ENCODE peak calls at places on chromosomes 12 and 14, in eight cellular contexts. One of them, this sample, is unnamed.

GRCh38 chr12:2299207-2299606 is 246.4 kb downstream of the CACNA1C start:
- DNase-seq in GM23248: no peak
- DNase-seq in endothelial cell: no peak
- DNase-seq in HS-5: no peak
- DNase-seq in ovary: no peak
- DNase-seq in stimulated activated CD8-positive, alpha-beta memory T cell treated with anti-CD3 and anti-CD28 coated beads, Interleukin-12 subunit alpha, Interleukin-12 subunit beta, amount 100 ng/mL, for 1 hour: no peak
- DNase-seq in NCI-H345: peak; percentile 68
- DNase-seq in NCI-H2107: no peak
- DNase-seq in this sample: no peak

GRCh38 chr14:100838493-100839440 is 12.8 kb downstream of the MEG3 start:
- DNase-seq in HS-5: no peak
- DNase-seq in NCI-H345: no peak
- DNase-seq in NCI-H2107: no peak
- DNase-seq in GM23248: peak; percentile 46
- DNase-seq in ovary: no peak
- DNase-seq in endothelial cell: no peak
- DNase-seq in stimulated activated CD8-positive, alpha-beta memory T cell treated with anti-CD3 and anti-CD28 coated beads, Interleukin-12 subunit alpha, Interleukin-12 subunit beta, amount 100 ng/mL, for 1 hour: no peak
- DNase-seq in this sample: no peak

GRCh38 chr14:96905825-96906224 is 108.6 kb downstream of the VRK1 start:
- DNase-seq in NCI-H345: no peak
- DNase-seq in ovary: no peak
- DNase-seq in GM23248: no peak
- DNase-seq in HS-5: no peak
- DNase-seq in stimulated activated CD8-positive, alpha-beta memory T cell treated with anti-CD3 and anti-CD28 coated beads, Interleukin-12 subunit alpha, Interleukin-12 subunit beta, amount 100 ng/mL, for 1 hour: no peak
- DNase-seq in NCI-H2107: no peak
- DNase-seq in endothelial cell: no peak
- DNase-seq in this sample: no peak

GRCh38 chr12:109726511-109727038 is 12.9 kb downstream of the FAM222A start:
- DNase-seq in GM23248: no peak
- DNase-seq in ovary: peak; percentile 24
- DNase-seq in stimulated activated CD8-positive, alpha-beta memory T cell treated with anti-CD3 and anti-CD28 coated beads, Interleukin-12 subunit alpha, Interleukin-12 subunit beta, amount 100 ng/mL, for 1 hour: no peak
- DNase-seq in endothelial cell: no peak
- DNase-seq in NCI-H345: no peak
- DNase-seq in HS-5: no peak
- DNase-seq in NCI-H2107: no peak
- DNase-seq in this sample: no peak

GRCh38 chr12:104764225-104765073 is 193.6 kb downstream of the SLC41A2 start:
- DNase-seq in ovary: no peak
- DNase-seq in HS-5: no peak
- DNase-seq in GM23248: no peak
- DNase-seq in stimulated activated CD8-positive, alpha-beta memory T cell treated with anti-CD3 and anti-CD28 coated beads, Interleukin-12 subunit alpha, Interleukin-12 subunit beta, amount 100 ng/mL, for 1 hour: no peak
- DNase-seq in endothelial cell: no peak
- DNase-seq in NCI-H345: no peak
- DNase-seq in NCI-H2107: no peak
- DNase-seq in this sample: no peak

GRCh38 chr14:68278568-68279436 is 459.2 kb downstream of the RAD51B start:
- DNase-seq in HS-5: no peak
- DNase-seq in NCI-H2107: no peak
- DNase-seq in NCI-H345: no peak
- DNase-seq in stimulated activated CD8-positive, alpha-beta memory T cell treated with anti-CD3 and anti-CD28 coated beads, Interleukin-12 subunit alpha, Interleukin-12 subunit beta, amount 100 ng/mL, for 1 hour: no peak
- DNase-seq in GM23248: peak; percentile 70
- DNase-seq in ovary: no peak
- DNase-seq in endothelial cell: no peak
- DNase-seq in this sample: no peak

GRCh38 chr14:102645746-102646440 is 53.4 kb downstream of the RCOR1 start:
- DNase-seq in GM23248: peak; percentile 38
- DNase-seq in stimulated activated CD8-positive, alpha-beta memory T cell treated with anti-CD3 and anti-CD28 coated beads, Interleukin-12 subunit alpha, Interleukin-12 subunit beta, amount 100 ng/mL, for 1 hour: no peak
- DNase-seq in endothelial cell: no peak
- DNase-seq in ovary: no peak
- DNase-seq in NCI-H345: no peak
- DNase-seq in NCI-H2107: no peak
- DNase-seq in HS-5: no peak
- DNase-seq in this sample: no peak

GRCh38 chr14:22545842-22546721 is 42.9 kb downstream of the DAD1 start:
- DNase-seq in endothelial cell: peak; percentile 34
- DNase-seq in HS-5: no peak
- DNase-seq in NCI-H2107: no peak
- DNase-seq in stimulated activated CD8-positive, alpha-beta memory T cell treated with anti-CD3 and anti-CD28 coated beads, Interleukin-12 subunit alpha, Interleukin-12 subunit beta, amount 100 ng/mL, for 1 hour: no peak
- DNase-seq in ovary: no peak
- DNase-seq in NCI-H345: no peak
- DNase-seq in GM23248: peak; percentile 91
- DNase-seq in this sample: no peak

GRCh38 chr12:67909681-67910080 is 79.6 kb upstream of the IFNG-AS1 start:
- DNase-seq in GM23248: peak; percentile 48
- DNase-seq in HS-5: peak; percentile 4
- DNase-seq in NCI-H345: no peak
- DNase-seq in endothelial cell: no peak
- DNase-seq in ovary: no peak
- DNase-seq in stimulated activated CD8-positive, alpha-beta memory T cell treated with anti-CD3 and anti-CD28 coated beads, Interleukin-12 subunit alpha, Interleukin-12 subunit beta, amount 100 ng/mL, for 1 hour: no peak
- DNase-seq in NCI-H2107: no peak
- DNase-seq in this sample: no peak

GRCh38 chr12:118430516-118430915 is 54.2 kb downstream of the SUDS3 start:
- DNase-seq in HS-5: no peak
- DNase-seq in GM23248: peak; percentile 9
- DNase-seq in NCI-H345: no peak
- DNase-seq in stimulated activated CD8-positive, alpha-beta memory T cell treated with anti-CD3 and anti-CD28 coated beads, Interleukin-12 subunit alpha, Interleukin-12 subunit beta, amount 100 ng/mL, for 1 hour: no peak
- DNase-seq in endothelial cell: no peak
- DNase-seq in ovary: no peak
- DNase-seq in NCI-H2107: no peak
- DNase-seq in this sample: no peak

GRCh38 chr12:99455350-99456037 is 192.1 kb upstream of the GARIN6 start:
- DNase-seq in NCI-H345: peak; percentile 47
- DNase-seq in ovary: no peak
- DNase-seq in stimulated activated CD8-positive, alpha-beta memory T cell treated with anti-CD3 and anti-CD28 coated beads, Interleukin-12 subunit alpha, Interleukin-12 subunit beta, amount 100 ng/mL, for 1 hour: no peak
- DNase-seq in endothelial cell: no peak
- DNase-seq in NCI-H2107: no peak
- DNase-seq in GM23248: peak; percentile 88
- DNase-seq in HS-5: peak; percentile 30
- DNase-seq in this sample: no peak

GRCh38 chr12:50733720-50734119 is 30.2 kb upstream of the ATF1 start:
- DNase-seq in HS-5: no peak
- DNase-seq in NCI-H345: no peak
- DNase-seq in ovary: no peak
- DNase-seq in NCI-H2107: no peak
- DNase-seq in GM23248: no peak
- DNase-seq in endothelial cell: no peak
- DNase-seq in stimulated activated CD8-positive, alpha-beta memory T cell treated with anti-CD3 and anti-CD28 coated beads, Interleukin-12 subunit alpha, Interleukin-12 subunit beta, amount 100 ng/mL, for 1 hour: no peak
- DNase-seq in this sample: no peak

GRCh38 chr12:30822385-30823139 is 67.8 kb upstream of the CAPRIN2 start:
- DNase-seq in GM23248: peak; percentile 79
- DNase-seq in HS-5: no peak
- DNase-seq in NCI-H2107: no peak
- DNase-seq in endothelial cell: peak; percentile 72
- DNase-seq in ovary: peak; percentile 76
- DNase-seq in NCI-H345: no peak
- DNase-seq in stimulated activated CD8-positive, alpha-beta memory T cell treated with anti-CD3 and anti-CD28 coated beads, Interleukin-12 subunit alpha, Interleukin-12 subunit beta, amount 100 ng/mL, for 1 hour: no peak
- DNase-seq in this sample: no peak

GRCh38 chr12:72057330-72057911 is 118.8 kb downstream of the TPH2 start:
- DNase-seq in NCI-H345: peak; percentile 76
- DNase-seq in endothelial cell: no peak
- DNase-seq in NCI-H2107: no peak
- DNase-seq in ovary: no peak
- DNase-seq in HS-5: peak; percentile 49
- DNase-seq in stimulated activated CD8-positive, alpha-beta memory T cell treated with anti-CD3 and anti-CD28 coated beads, Interleukin-12 subunit alpha, Interleukin-12 subunit beta, amount 100 ng/mL, for 1 hour: no peak
- DNase-seq in GM23248: no peak
- DNase-seq in this sample: no peak

GRCh38 chr12:107045186-107045585 is 48.2 kb downstream of the CRY1 start:
- DNase-seq in NCI-H345: no peak
- DNase-seq in HS-5: no peak
- DNase-seq in endothelial cell: no peak
- DNase-seq in GM23248: no peak
- DNase-seq in stimulated activated CD8-positive, alpha-beta memory T cell treated with anti-CD3 and anti-CD28 coated beads, Interleukin-12 subunit alpha, Interleukin-12 subunit beta, amount 100 ng/mL, for 1 hour: no peak
- DNase-seq in ovary: no peak
- DNase-seq in NCI-H2107: no peak
- DNase-seq in this sample: no peak

GRCh38 chr12:94033112-94033511 is 115.3 kb upstream of the PLXNC1 start:
- DNase-seq in GM23248: no peak
- DNase-seq in stimulated activated CD8-positive, alpha-beta memory T cell treated with anti-CD3 and anti-CD28 coated beads, Interleukin-12 subunit alpha, Interleukin-12 subunit beta, amount 100 ng/mL, for 1 hour: no peak
- DNase-seq in NCI-H2107: no peak
- DNase-seq in HS-5: no peak
- DNase-seq in endothelial cell: no peak
- DNase-seq in ovary: no peak
- DNase-seq in NCI-H345: no peak
- DNase-seq in this sample: no peak

GRCh38 chr12:52279683-52280318 is 5.4 kb downstream of the KRT86 start:
- DNase-seq in stimulated activated CD8-positive, alpha-beta memory T cell treated with anti-CD3 and anti-CD28 coated beads, Interleukin-12 subunit alpha, Interleukin-12 subunit beta, amount 100 ng/mL, for 1 hour: no peak
- DNase-seq in NCI-H345: no peak
- DNase-seq in NCI-H2107: no peak
- DNase-seq in ovary: no peak
- DNase-seq in endothelial cell: no peak
- DNase-seq in HS-5: no peak
- DNase-seq in GM23248: peak; percentile 47
- DNase-seq in this sample: no peak

GRCh38 chr12:3255071-3255470 is 177.9 kb downstream of the TSPAN9 start:
- DNase-seq in GM23248: no peak
- DNase-seq in NCI-H2107: no peak
- DNase-seq in endothelial cell: no peak
- DNase-seq in NCI-H345: no peak
- DNase-seq in stimulated activated CD8-positive, alpha-beta memory T cell treated with anti-CD3 and anti-CD28 coated beads, Interleukin-12 subunit alpha, Interleukin-12 subunit beta, amount 100 ng/mL, for 1 hour: no peak
- DNase-seq in ovary: no peak
- DNase-seq in HS-5: no peak
- DNase-seq in this sample: no peak

GRCh38 chr14:91116913-91117588 is 3.2 kb downstream of the DGLUCY start:
- DNase-seq in ovary: no peak
- DNase-seq in stimulated activated CD8-positive, alpha-beta memory T cell treated with anti-CD3 and anti-CD28 coated beads, Interleukin-12 subunit alpha, Interleukin-12 subunit beta, amount 100 ng/mL, for 1 hour: no peak
- DNase-seq in NCI-H345: no peak
- DNase-seq in NCI-H2107: no peak
- DNase-seq in HS-5: no peak
- DNase-seq in GM23248: no peak
- DNase-seq in endothelial cell: no peak
- DNase-seq in this sample: no peak

GRCh38 chr12:124488520-124488919 is 78.9 kb downstream of the NCOR2 start:
- DNase-seq in NCI-H345: no peak
- DNase-seq in stimulated activated CD8-positive, alpha-beta memory T cell treated with anti-CD3 and anti-CD28 coated beads, Interleukin-12 subunit alpha, Interleukin-12 subunit beta, amount 100 ng/mL, for 1 hour: no peak
- DNase-seq in ovary: peak; percentile 24
- DNase-seq in GM23248: no peak
- DNase-seq in endothelial cell: no peak
- DNase-seq in NCI-H2107: no peak
- DNase-seq in HS-5: no peak
- DNase-seq in this sample: no peak

GRCh38 chr14:67429651-67430205 is 17.8 kb upstream of the PLEK2 start:
- DNase-seq in NCI-H2107: no peak
- DNase-seq in HS-5: no peak
- DNase-seq in endothelial cell: no peak
- DNase-seq in ovary: no peak
- DNase-seq in GM23248: no peak
- DNase-seq in stimulated activated CD8-positive, alpha-beta memory T cell treated with anti-CD3 and anti-CD28 coated beads, Interleukin-12 subunit alpha, Interleukin-12 subunit beta, amount 100 ng/mL, for 1 hour: no peak
- DNase-seq in NCI-H345: no peak
- DNase-seq in this sample: no peak

GRCh38 chr14:31357279-31357678 is 63.1 kb downstream of the HEATR5A start:
- DNase-seq in GM23248: peak; percentile 28
- DNase-seq in HS-5: no peak
- DNase-seq in NCI-H345: no peak
- DNase-seq in ovary: no peak
- DNase-seq in stimulated activated CD8-positive, alpha-beta memory T cell treated with anti-CD3 and anti-CD28 coated beads, Interleukin-12 subunit alpha, Interleukin-12 subunit beta, amount 100 ng/mL, for 1 hour: no peak
- DNase-seq in NCI-H2107: no peak
- DNase-seq in endothelial cell: no peak
- DNase-seq in this sample: no peak

GRCh38 chr12:32788405-32788804 is 32.7 kb upstream of the YARS2 start:
- DNase-seq in endothelial cell: no peak
- DNase-seq in ovary: no peak
- DNase-seq in NCI-H2107: no peak
- DNase-seq in GM23248: no peak
- DNase-seq in NCI-H345: no peak
- DNase-seq in stimulated activated CD8-positive, alpha-beta memory T cell treated with anti-CD3 and anti-CD28 coated beads, Interleukin-12 subunit alpha, Interleukin-12 subunit beta, amount 100 ng/mL, for 1 hour: no peak
- DNase-seq in HS-5: no peak
- DNase-seq in this sample: no peak

GRCh38 chr14:69574266-69574953 is at the start of gene CCDC177:
- DNase-seq in NCI-H2107: peak; percentile 81
- DNase-seq in stimulated activated CD8-positive, alpha-beta memory T cell treated with anti-CD3 and anti-CD28 coated beads, Interleukin-12 subunit alpha, Interleukin-12 subunit beta, amount 100 ng/mL, for 1 hour: peak; percentile 58
- DNase-seq in NCI-H345: peak; percentile 85
- DNase-seq in GM23248: peak; percentile 67
- DNase-seq in endothelial cell: peak; percentile 74
- DNase-seq in ovary: peak; percentile 53
- DNase-seq in HS-5: no peak
- DNase-seq in this sample: peak; percentile 43

GRCh38 chr14:36498938-36499337 is 21.1 kb downstream of the NKX2-1 start:
- DNase-seq in HS-5: no peak
- DNase-seq in NCI-H2107: no peak
- DNase-seq in NCI-H345: no peak
- DNase-seq in endothelial cell: no peak
- DNase-seq in stimulated activated CD8-positive, alpha-beta memory T cell treated with anti-CD3 and anti-CD28 coated beads, Interleukin-12 subunit alpha, Interleukin-12 subunit beta, amount 100 ng/mL, for 1 hour: no peak
- DNase-seq in GM23248: no peak
- DNase-seq in ovary: no peak
- DNase-seq in this sample: no peak

GRCh38 chr12:52539024-52539820 is 13.7 kb downstream of the KRT71 start:
- DNase-seq in NCI-H2107: peak; percentile 19
- DNase-seq in endothelial cell: no peak
- DNase-seq in NCI-H345: peak; percentile 78
- DNase-seq in ovary: no peak
- DNase-seq in HS-5: peak; percentile 23
- DNase-seq in stimulated activated CD8-positive, alpha-beta memory T cell treated with anti-CD3 and anti-CD28 coated beads, Interleukin-12 subunit alpha, Interleukin-12 subunit beta, amount 100 ng/mL, for 1 hour: no peak
- DNase-seq in GM23248: peak; percentile 52
- DNase-seq in this sample: no peak

GRCh38 chr14:21090194-21090939 is 8.1 kb downstream of the ZNF219 start:
- DNase-seq in endothelial cell: peak; percentile 69
- DNase-seq in NCI-H345: peak; percentile 4
- DNase-seq in stimulated activated CD8-positive, alpha-beta memory T cell treated with anti-CD3 and anti-CD28 coated beads, Interleukin-12 subunit alpha, Interleukin-12 subunit beta, amount 100 ng/mL, for 1 hour: no peak
- DNase-seq in NCI-H2107: no peak
- DNase-seq in HS-5: no peak
- DNase-seq in ovary: no peak
- DNase-seq in GM23248: no peak
- DNase-seq in this sample: no peak

GRCh38 chr12:116043673-116044072 is 233.8 kb downstream of the MED13L start:
- DNase-seq in endothelial cell: no peak
- DNase-seq in ovary: no peak
- DNase-seq in NCI-H345: no peak
- DNase-seq in stimulated activated CD8-positive, alpha-beta memory T cell treated with anti-CD3 and anti-CD28 coated beads, Interleukin-12 subunit alpha, Interleukin-12 subunit beta, amount 100 ng/mL, for 1 hour: no peak
- DNase-seq in GM23248: no peak
- DNase-seq in NCI-H2107: no peak
- DNase-seq in HS-5: no peak
- DNase-seq in this sample: no peak

GRCh38 chr12:91326043-91327027 is 143.7 kb upstream of the DCN start:
- DNase-seq in NCI-H2107: no peak
- DNase-seq in GM23248: peak; percentile 52
- DNase-seq in stimulated activated CD8-positive, alpha-beta memory T cell treated with anti-CD3 and anti-CD28 coated beads, Interleukin-12 subunit alpha, Interleukin-12 subunit beta, amount 100 ng/mL, for 1 hour: peak; percentile 15
- DNase-seq in NCI-H345: peak; percentile 58
- DNase-seq in ovary: peak; percentile 54
- DNase-seq in endothelial cell: peak; percentile 64
- DNase-seq in HS-5: peak; percentile 30
- DNase-seq in this sample: peak; percentile 9

GRCh38 chr14:40629144-40629543 is 977.5 kb upstream of the LRFN5 start:
- DNase-seq in ovary: no peak
- DNase-seq in HS-5: no peak
- DNase-seq in stimulated activated CD8-positive, alpha-beta memory T cell treated with anti-CD3 and anti-CD28 coated beads, Interleukin-12 subunit alpha, Interleukin-12 subunit beta, amount 100 ng/mL, for 1 hour: no peak
- DNase-seq in endothelial cell: no peak
- DNase-seq in NCI-H2107: no peak
- DNase-seq in NCI-H345: peak; percentile 9
- DNase-seq in GM23248: no peak
- DNase-seq in this sample: no peak

GRCh38 chr14:39425947-39426346 is 6.3 kb downstream of the FBXO33 start:
- DNase-seq in NCI-H2107: no peak
- DNase-seq in endothelial cell: no peak
- DNase-seq in ovary: no peak
- DNase-seq in HS-5: no peak
- DNase-seq in GM23248: no peak
- DNase-seq in NCI-H345: no peak
- DNase-seq in stimulated activated CD8-positive, alpha-beta memory T cell treated with anti-CD3 and anti-CD28 coated beads, Interleukin-12 subunit alpha, Interleukin-12 subunit beta, amount 100 ng/mL, for 1 hour: no peak
- DNase-seq in this sample: no peak

GRCh38 chr12:43969882-43970281 is 134.0 kb downstream of the TMEM117 start:
- DNase-seq in endothelial cell: no peak
- DNase-seq in GM23248: peak; percentile 67
- DNase-seq in HS-5: peak; percentile 51
- DNase-seq in NCI-H345: no peak
- DNase-seq in NCI-H2107: no peak
- DNase-seq in stimulated activated CD8-positive, alpha-beta memory T cell treated with anti-CD3 and anti-CD28 coated beads, Interleukin-12 subunit alpha, Interleukin-12 subunit beta, amount 100 ng/mL, for 1 hour: no peak
- DNase-seq in ovary: no peak
- DNase-seq in this sample: no peak

GRCh38 chr12:75837700-75838099 is 193.9 kb downstream of the PHLDA1 start:
- DNase-seq in GM23248: no peak
- DNase-seq in NCI-H345: no peak
- DNase-seq in NCI-H2107: no peak
- DNase-seq in ovary: no peak
- DNase-seq in stimulated activated CD8-positive, alpha-beta memory T cell treated with anti-CD3 and anti-CD28 coated beads, Interleukin-12 subunit alpha, Interleukin-12 subunit beta, amount 100 ng/mL, for 1 hour: no peak
- DNase-seq in HS-5: no peak
- DNase-seq in endothelial cell: no peak
- DNase-seq in this sample: no peak

GRCh38 chr14:104475256-104475655 is 104.3 kb upstream of the C14orf180 start:
- DNase-seq in HS-5: no peak
- DNase-seq in endothelial cell: no peak
- DNase-seq in NCI-H2107: no peak
- DNase-seq in ovary: no peak
- DNase-seq in stimulated activated CD8-positive, alpha-beta memory T cell treated with anti-CD3 and anti-CD28 coated beads, Interleukin-12 subunit alpha, Interleukin-12 subunit beta, amount 100 ng/mL, for 1 hour: no peak
- DNase-seq in GM23248: no peak
- DNase-seq in NCI-H345: no peak
- DNase-seq in this sample: no peak